ENCODE peak calls at places on chromosomes 3 and 15, in nine cellular contexts. One of them, this sample, is unnamed.

GRCh38 chr3:102163039-102163817 is 271.6 kb upstream of the ZPLD1 start:
- DNase-seq in A549: peak; percentile 93
- DNase-seq in ovary: no peak
- DNase-seq in H1: no peak
- DNase-seq in transverse colon: no peak
- DNase-seq in tibial nerve: peak; percentile 55
- DNase-seq in SK-N-SH: peak; percentile 42
- DNase-seq in esophagus muscularis mucosa: no peak
- DNase-seq in stomach: peak; percentile 38
- DNase-seq in this sample: no peak

GRCh38 chr15:45641374-45641778 is 6.5 kb downstream of the SQOR start:
- DNase-seq in H1: no peak
- DNase-seq in A549: peak; percentile 93
- DNase-seq in stomach: peak; percentile 62
- DNase-seq in ovary: no peak
- DNase-seq in tibial nerve: peak; percentile 39
- DNase-seq in esophagus muscularis mucosa: no peak
- DNase-seq in SK-N-SH: no peak
- DNase-seq in transverse colon: peak; percentile 73
- DNase-seq in this sample: peak; percentile 75

GRCh38 chr3:43080726-43081568 is 24.9 kb downstream of the POMGNT2 start:
- DNase-seq in ovary: no peak
- DNase-seq in esophagus muscularis mucosa: no peak
- DNase-seq in H1: no peak
- DNase-seq in tibial nerve: no peak
- DNase-seq in SK-N-SH: no peak
- DNase-seq in stomach: no peak
- DNase-seq in A549: no peak
- DNase-seq in transverse colon: no peak
- DNase-seq in this sample: no peak

GRCh38 chr3:141863497-141863896 is 12.9 kb upstream of the ATP1B3 start:
- DNase-seq in tibial nerve: no peak
- DNase-seq in ovary: no peak
- DNase-seq in esophagus muscularis mucosa: no peak
- DNase-seq in transverse colon: no peak
- DNase-seq in H1: no peak
- DNase-seq in A549: no peak
- DNase-seq in stomach: no peak
- DNase-seq in SK-N-SH: no peak
- DNase-seq in this sample: no peak

GRCh38 chr15:76667943-76668715 is 237.0 kb downstream of the SCAPER start:
- DNase-seq in SK-N-SH: no peak
- DNase-seq in A549: no peak
- DNase-seq in transverse colon: no peak
- DNase-seq in esophagus muscularis mucosa: no peak
- DNase-seq in tibial nerve: no peak
- DNase-seq in stomach: no peak
- DNase-seq in ovary: no peak
- DNase-seq in H1: no peak
- DNase-seq in this sample: no peak

GRCh38 chr3:13600950-13601691 is 52.2 kb downstream of the FBLN2 start:
- DNase-seq in SK-N-SH: peak; percentile 40
- DNase-seq in A549: peak; percentile 39
- DNase-seq in tibial nerve: no peak
- DNase-seq in ovary: no peak
- DNase-seq in esophagus muscularis mucosa: no peak
- DNase-seq in H1: no peak
- DNase-seq in transverse colon: no peak
- DNase-seq in stomach: no peak
- DNase-seq in this sample: no peak

GRCh38 chr3:66748175-66748876 is 247.5 kb upstream of the LRIG1 start:
- DNase-seq in ovary: no peak
- DNase-seq in esophagus muscularis mucosa: no peak
- DNase-seq in transverse colon: no peak
- DNase-seq in stomach: no peak
- DNase-seq in SK-N-SH: no peak
- DNase-seq in tibial nerve: no peak
- DNase-seq in H1: no peak
- DNase-seq in A549: no peak
- DNase-seq in this sample: no peak

GRCh38 chr3:36303286-36303685 is 77.0 kb upstream of the STAC start:
- DNase-seq in SK-N-SH: no peak
- DNase-seq in stomach: no peak
- DNase-seq in transverse colon: no peak
- DNase-seq in A549: no peak
- DNase-seq in ovary: no peak
- DNase-seq in H1: no peak
- DNase-seq in tibial nerve: no peak
- DNase-seq in esophagus muscularis mucosa: no peak
- DNase-seq in this sample: no peak

GRCh38 chr3:179463299-179463698 is 12.0 kb upstream of the GNB4 start:
- DNase-seq in transverse colon: no peak
- DNase-seq in H1: no peak
- DNase-seq in esophagus muscularis mucosa: no peak
- DNase-seq in tibial nerve: no peak
- DNase-seq in stomach: no peak
- DNase-seq in SK-N-SH: no peak
- DNase-seq in ovary: no peak
- DNase-seq in A549: no peak
- DNase-seq in this sample: no peak

GRCh38 chr3:122299872-122300460 is 25.1 kb upstream of the CSTA start:
- DNase-seq in stomach: no peak
- DNase-seq in H1: peak; percentile 5
- DNase-seq in SK-N-SH: peak; percentile 24
- DNase-seq in transverse colon: no peak
- DNase-seq in tibial nerve: peak; percentile 16
- DNase-seq in esophagus muscularis mucosa: no peak
- DNase-seq in ovary: no peak
- DNase-seq in A549: peak; percentile 52
- DNase-seq in this sample: no peak

GRCh38 chr3:197478746-197479668 is 76.8 kb downstream of the BDH1 start:
- DNase-seq in stomach: no peak
- DNase-seq in SK-N-SH: no peak
- DNase-seq in tibial nerve: no peak
- DNase-seq in ovary: no peak
- DNase-seq in esophagus muscularis mucosa: no peak
- DNase-seq in H1: no peak
- DNase-seq in A549: no peak
- DNase-seq in transverse colon: no peak
- DNase-seq in this sample: no peak

DNA sequence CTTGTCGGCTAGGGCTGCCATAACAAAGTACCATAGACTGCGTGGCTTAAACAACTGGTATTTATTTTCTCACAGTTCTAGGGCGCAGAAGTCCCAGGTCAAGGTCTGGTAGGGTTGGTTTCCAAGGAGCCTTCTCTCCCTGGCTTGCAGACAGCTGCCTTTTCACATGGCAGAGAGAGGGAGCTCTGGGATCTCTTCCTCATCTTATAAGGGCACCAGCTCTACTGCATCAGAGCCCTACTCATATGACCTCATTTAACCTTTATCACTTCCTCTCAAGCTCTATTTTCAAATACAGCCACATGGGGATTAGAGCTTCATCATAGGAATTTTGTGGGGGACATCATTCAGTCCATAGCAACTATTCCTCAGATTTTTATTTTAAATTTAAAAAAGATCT is 17.6 kb upstream of the PAQR9 start:
- DNase-seq in H1: no peak
- DNase-seq in SK-N-SH: no peak
- DNase-seq in transverse colon: no peak
- DNase-seq in esophagus muscularis mucosa: no peak
- DNase-seq in A549: peak; percentile 39
- DNase-seq in ovary: no peak
- DNase-seq in tibial nerve: no peak
- DNase-seq in stomach: no peak
- DNase-seq in this sample: no peak
- TF ChIP-seq EP300 in H1: no peak
- TF ChIP-seq EP300 in SK-N-SH: no peak
- TF ChIP-seq EP300 in transverse colon: no peak
- TF ChIP-seq EP300 in esophagus muscularis mucosa: no peak
- TF ChIP-seq EP300 in A549: no peak
- TF ChIP-seq EP300 in ovary: no peak
- TF ChIP-seq EP300 in tibial nerve: no peak
- TF ChIP-seq EP300 in stomach: no peak
- TF ChIP-seq EP300 in this sample: no peak

GRCh38 chr3:186517218-186517617 is 27.0 kb downstream of the CRYGS start:
- DNase-seq in SK-N-SH: no peak
- DNase-seq in stomach: no peak
- DNase-seq in A549: no peak
- DNase-seq in transverse colon: no peak
- DNase-seq in tibial nerve: no peak
- DNase-seq in H1: no peak
- DNase-seq in esophagus muscularis mucosa: no peak
- DNase-seq in ovary: no peak
- DNase-seq in this sample: no peak

GRCh38 chr3:186516645-186517044 is 27.5 kb downstream of the CRYGS start:
- DNase-seq in esophagus muscularis mucosa: no peak
- DNase-seq in transverse colon: no peak
- DNase-seq in SK-N-SH: no peak
- DNase-seq in ovary: no peak
- DNase-seq in tibial nerve: no peak
- DNase-seq in H1: no peak
- DNase-seq in stomach: no peak
- DNase-seq in A549: no peak
- DNase-seq in this sample: no peak

GRCh38 chr3:186520957-186521842 is 23.0 kb downstream of the CRYGS start:
- DNase-seq in esophagus muscularis mucosa: peak; percentile 86
- DNase-seq in SK-N-SH: no peak
- DNase-seq in tibial nerve: no peak
- DNase-seq in transverse colon: no peak
- DNase-seq in A549: no peak
- DNase-seq in stomach: no peak
- DNase-seq in H1: no peak
- DNase-seq in ovary: no peak
- DNase-seq in this sample: no peak

GRCh38 chr3:186520436-186520835 is 23.7 kb downstream of the CRYGS start:
- DNase-seq in A549: no peak
- DNase-seq in transverse colon: no peak
- DNase-seq in esophagus muscularis mucosa: no peak
- DNase-seq in SK-N-SH: no peak
- DNase-seq in tibial nerve: no peak
- DNase-seq in ovary: no peak
- DNase-seq in H1: no peak
- DNase-seq in stomach: no peak
- DNase-seq in this sample: no peak

DNA sequence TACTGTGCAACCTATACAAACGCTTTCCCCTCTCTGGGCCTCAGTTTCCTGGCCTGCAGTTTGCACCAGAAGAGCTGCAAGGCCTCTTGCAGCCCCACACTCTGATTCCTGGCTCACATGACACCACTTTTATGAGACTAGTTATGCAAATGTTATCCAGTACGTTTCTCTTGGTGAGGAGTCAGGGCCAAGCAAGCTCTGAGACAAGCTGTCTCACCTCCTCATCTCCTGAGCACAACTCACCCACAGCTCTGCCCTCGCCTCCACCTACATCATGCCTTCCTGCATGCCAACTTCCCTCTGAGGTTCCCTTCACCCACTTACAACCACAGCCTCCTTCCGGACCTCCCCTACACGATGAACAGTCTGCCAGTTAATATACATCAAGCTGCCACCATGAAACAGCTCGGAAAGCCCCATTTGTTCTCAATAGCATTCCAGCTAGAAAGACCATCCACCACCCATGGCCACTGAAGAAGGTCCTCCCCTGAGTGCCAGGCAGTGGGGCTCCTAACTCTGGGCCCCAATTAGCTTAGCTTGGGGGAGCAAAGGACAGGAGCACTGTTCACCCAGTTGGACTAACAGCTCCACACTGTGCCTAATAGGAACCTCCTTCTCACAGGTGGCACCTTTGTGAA is 25.0 kb downstream of the CRYGS start:
- DNase-seq in esophagus muscularis mucosa: no peak
- DNase-seq in stomach: no peak
- DNase-seq in SK-N-SH: no peak
- DNase-seq in transverse colon: no peak
- DNase-seq in tibial nerve: no peak
- DNase-seq in ovary: no peak
- DNase-seq in A549: no peak
- DNase-seq in H1: no peak
- DNase-seq in this sample: no peak
- TF ChIP-seq EP300 in esophagus muscularis mucosa: no peak
- TF ChIP-seq EP300 in stomach: no peak
- TF ChIP-seq EP300 in SK-N-SH: no peak
- TF ChIP-seq EP300 in transverse colon: no peak
- TF ChIP-seq EP300 in tibial nerve: no peak
- TF ChIP-seq EP300 in ovary: no peak
- TF ChIP-seq EP300 in A549: no peak
- TF ChIP-seq EP300 in H1: no peak
- TF ChIP-seq EP300 in this sample: no peak

GRCh38 chr3:44468572-44469520 is 8.6 kb downstream of the ZNF445 start:
- DNase-seq in tibial nerve: no peak
- DNase-seq in SK-N-SH: no peak
- DNase-seq in ovary: no peak
- DNase-seq in A549: no peak
- DNase-seq in H1: no peak
- DNase-seq in esophagus muscularis mucosa: no peak
- DNase-seq in stomach: no peak
- DNase-seq in transverse colon: no peak
- DNase-seq in this sample: no peak

GRCh38 chr3:44469914-44470313 is 7.6 kb downstream of the ZNF445 start:
- DNase-seq in H1: no peak
- DNase-seq in transverse colon: no peak
- DNase-seq in esophagus muscularis mucosa: no peak
- DNase-seq in tibial nerve: no peak
- DNase-seq in SK-N-SH: no peak
- DNase-seq in stomach: no peak
- DNase-seq in ovary: no peak
- DNase-seq in A549: no peak
- DNase-seq in this sample: no peak

GRCh38 chr3:44467241-44467640 is 10.2 kb downstream of the ZNF445 start:
- DNase-seq in ovary: no peak
- DNase-seq in H1: no peak
- DNase-seq in A549: no peak
- DNase-seq in stomach: no peak
- DNase-seq in esophagus muscularis mucosa: no peak
- DNase-seq in tibial nerve: no peak
- DNase-seq in transverse colon: no peak
- DNase-seq in SK-N-SH: no peak
- DNase-seq in this sample: no peak

GRCh38 chr3:44464509-44464908 is 13.0 kb downstream of the ZNF445 start:
- DNase-seq in stomach: no peak
- DNase-seq in ovary: no peak
- DNase-seq in tibial nerve: no peak
- DNase-seq in esophagus muscularis mucosa: no peak
- DNase-seq in A549: no peak
- DNase-seq in H1: no peak
- DNase-seq in transverse colon: no peak
- DNase-seq in SK-N-SH: no peak
- DNase-seq in this sample: no peak
- TF ChIP-seq EP300 in stomach: no peak
- TF ChIP-seq EP300 in ovary: no peak
- TF ChIP-seq EP300 in tibial nerve: no peak
- TF ChIP-seq EP300 in esophagus muscularis mucosa: no peak
- TF ChIP-seq EP300 in A549: no peak
- TF ChIP-seq EP300 in H1: no peak
- TF ChIP-seq EP300 in transverse colon: no peak
- TF ChIP-seq EP300 in SK-N-SH: peak; percentile 56
- TF ChIP-seq EP300 in this sample: no peak

DNA sequence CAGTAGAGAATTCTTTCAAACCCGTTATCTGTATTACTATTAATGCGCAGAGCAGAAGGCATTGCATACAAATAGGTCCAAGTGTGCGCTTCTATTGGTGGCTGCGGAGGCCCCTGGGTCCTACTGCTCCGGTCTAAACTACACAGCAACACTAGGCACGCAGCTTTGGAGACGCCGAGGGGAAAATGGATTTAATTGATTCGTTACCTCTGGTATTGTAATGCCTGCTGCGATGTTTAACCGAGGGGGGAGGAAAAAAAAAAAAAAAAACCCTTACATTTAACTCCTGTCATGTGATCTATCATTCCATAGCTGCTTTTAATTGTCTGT is at the start of gene ROBO1:
- DNase-seq in ovary: no peak
- DNase-seq in SK-N-SH: peak; percentile 59
- DNase-seq in stomach: no peak
- DNase-seq in esophagus muscularis mucosa: no peak
- DNase-seq in transverse colon: no peak
- DNase-seq in H1: no peak
- DNase-seq in A549: peak; percentile 10
- DNase-seq in tibial nerve: no peak
- DNase-seq in this sample: no peak
- TF ChIP-seq EP300 in ovary: no peak
- TF ChIP-seq EP300 in SK-N-SH: no peak
- TF ChIP-seq EP300 in stomach: no peak
- TF ChIP-seq EP300 in esophagus muscularis mucosa: no peak
- TF ChIP-seq EP300 in transverse colon: no peak
- TF ChIP-seq EP300 in H1: no peak
- TF ChIP-seq EP300 in A549: no peak
- TF ChIP-seq EP300 in tibial nerve: no peak
- TF ChIP-seq EP300 in this sample: no peak

This sample was measured in upper lobe of left lung.